ENCODE peak calls at places on chromosomes 12 and 14, in seven cellular contexts. One of them, this sample, is unnamed.

GRCh38 chr12:106145539-106146447 is 7.0 kb upstream of the NUAK1 start:
- DNase-seq in epithelial cell of esophagus: no peak
- DNase-seq in choroid plexus epithelial cell: peak
- DNase-seq in heart right ventricle: peak
- DNase-seq in fibroblast of lung: no peak
- DNase-seq in endothelial cell: no peak
- DNase-seq in gastrocnemius medialis: peak
- DNase-seq in this sample: no peak

GRCh38 chr12:71071466-71072097 is 86.2 kb downstream of the TSPAN8 start:
- DNase-seq in epithelial cell of esophagus: no peak
- DNase-seq in choroid plexus epithelial cell: no peak
- DNase-seq in heart right ventricle: no peak
- DNase-seq in fibroblast of lung: peak
- DNase-seq in endothelial cell: no peak
- DNase-seq in gastrocnemius medialis: no peak
- DNase-seq in this sample: no peak

GRCh38 chr14:97706814-97707213 is 909.6 kb downstream of the VRK1 start:
- DNase-seq in epithelial cell of esophagus: no peak
- DNase-seq in choroid plexus epithelial cell: no peak
- DNase-seq in heart right ventricle: no peak
- DNase-seq in fibroblast of lung: no peak
- DNase-seq in endothelial cell: no peak
- DNase-seq in gastrocnemius medialis: no peak
- DNase-seq in this sample: no peak

GRCh38 chr12:101552277-101552676 is 42.5 kb upstream of the MYBPC1 start:
- DNase-seq in epithelial cell of esophagus: peak
- DNase-seq in choroid plexus epithelial cell: peak
- DNase-seq in heart right ventricle: peak
- DNase-seq in fibroblast of lung: peak
- DNase-seq in endothelial cell: no peak
- DNase-seq in gastrocnemius medialis: peak
- DNase-seq in this sample: no peak

GRCh38 chr14:32473476-32473875 is 144.4 kb downstream of the AKAP6 start:
- DNase-seq in epithelial cell of esophagus: peak
- DNase-seq in choroid plexus epithelial cell: peak
- DNase-seq in heart right ventricle: peak
- DNase-seq in fibroblast of lung: no peak
- DNase-seq in endothelial cell: no peak
- DNase-seq in gastrocnemius medialis: peak
- DNase-seq in this sample: peak

GRCh38 chr12:64452559-64453329 is 824 bp downstream of the TBK1 start:
- DNase-seq in epithelial cell of esophagus: peak
- DNase-seq in choroid plexus epithelial cell: peak
- DNase-seq in heart right ventricle: no peak
- DNase-seq in fibroblast of lung: peak
- DNase-seq in endothelial cell: no peak
- DNase-seq in gastrocnemius medialis: no peak
- DNase-seq in this sample: peak

GRCh38 chr14:53109028-53109687 is 44.0 kb downstream of the DDHD1 start:
- DNase-seq in epithelial cell of esophagus: no peak
- DNase-seq in choroid plexus epithelial cell: no peak
- DNase-seq in heart right ventricle: no peak
- DNase-seq in fibroblast of lung: no peak
- DNase-seq in endothelial cell: no peak
- DNase-seq in gastrocnemius medialis: no peak
- DNase-seq in this sample: no peak

GRCh38 chr12:68297929-68298328 is 34.2 kb downstream of the MDM1 start:
- DNase-seq in epithelial cell of esophagus: no peak
- DNase-seq in choroid plexus epithelial cell: no peak
- DNase-seq in heart right ventricle: no peak
- DNase-seq in fibroblast of lung: no peak
- DNase-seq in endothelial cell: no peak
- DNase-seq in gastrocnemius medialis: no peak
- DNase-seq in this sample: no peak

GRCh38 chr14:53946404-53947400 is 9.9 kb downstream of the BMP4 start:
- DNase-seq in epithelial cell of esophagus: no peak
- DNase-seq in choroid plexus epithelial cell: no peak
- DNase-seq in heart right ventricle: no peak
- DNase-seq in fibroblast of lung: no peak
- DNase-seq in endothelial cell: peak
- DNase-seq in gastrocnemius medialis: no peak
- DNase-seq in this sample: no peak

GRCh38 chr12:117583677-117584076 is 222.3 kb upstream of the NOS1 start:
- DNase-seq in epithelial cell of esophagus: no peak
- DNase-seq in choroid plexus epithelial cell: no peak
- DNase-seq in heart right ventricle: no peak
- DNase-seq in fibroblast of lung: no peak
- DNase-seq in endothelial cell: no peak
- DNase-seq in gastrocnemius medialis: no peak
- DNase-seq in this sample: no peak

GRCh38 chr12:6748761-6749160 is 4.2 kb downstream of the MLF2 start:
- DNase-seq in epithelial cell of esophagus: no peak
- DNase-seq in choroid plexus epithelial cell: no peak
- DNase-seq in heart right ventricle: no peak
- DNase-seq in fibroblast of lung: no peak
- DNase-seq in endothelial cell: no peak
- DNase-seq in gastrocnemius medialis: no peak
- DNase-seq in this sample: no peak

GRCh38 chr12:92445253-92446081 is 257.3 kb upstream of the PLEKHG7 start:
- DNase-seq in epithelial cell of esophagus: peak
- DNase-seq in choroid plexus epithelial cell: no peak
- DNase-seq in heart right ventricle: no peak
- DNase-seq in fibroblast of lung: no peak
- DNase-seq in endothelial cell: no peak
- DNase-seq in gastrocnemius medialis: no peak
- DNase-seq in this sample: no peak

GRCh38 chr12:52285851-52286530 is 5.3 kb downstream of the KRT81 start:
- DNase-seq in epithelial cell of esophagus: no peak
- DNase-seq in choroid plexus epithelial cell: no peak
- DNase-seq in heart right ventricle: no peak
- DNase-seq in fibroblast of lung: no peak
- DNase-seq in endothelial cell: no peak
- DNase-seq in gastrocnemius medialis: no peak
- DNase-seq in this sample: no peak
- TF ChIP-seq CTCF in epithelial cell of esophagus: no peak
- TF ChIP-seq CTCF in choroid plexus epithelial cell: no peak
- TF ChIP-seq CTCF in heart right ventricle: no peak
- TF ChIP-seq CTCF in fibroblast of lung: no peak
- TF ChIP-seq CTCF in endothelial cell: no peak
- TF ChIP-seq CTCF in gastrocnemius medialis: no peak
- TF ChIP-seq CTCF in this sample: no peak

GRCh38 chr12:12334710-12335040 is 15.4 kb downstream of the MANSC1 start:
- DNase-seq in epithelial cell of esophagus: no peak
- DNase-seq in choroid plexus epithelial cell: no peak
- DNase-seq in heart right ventricle: no peak
- DNase-seq in fibroblast of lung: no peak
- DNase-seq in endothelial cell: no peak
- DNase-seq in gastrocnemius medialis: no peak
- DNase-seq in this sample: no peak
- TF ChIP-seq CTCF in epithelial cell of esophagus: no peak
- TF ChIP-seq CTCF in choroid plexus epithelial cell: no peak
- TF ChIP-seq CTCF in heart right ventricle: no peak
- TF ChIP-seq CTCF in fibroblast of lung: no peak
- TF ChIP-seq CTCF in endothelial cell: peak
- TF ChIP-seq CTCF in gastrocnemius medialis: peak
- TF ChIP-seq CTCF in this sample: peak

GRCh38 chr12:751192-751827 is 1.1 kb upstream of the WNK1 start:
- DNase-seq in epithelial cell of esophagus: peak
- DNase-seq in choroid plexus epithelial cell: peak
- DNase-seq in heart right ventricle: peak
- DNase-seq in fibroblast of lung: peak
- DNase-seq in endothelial cell: peak
- DNase-seq in gastrocnemius medialis: peak
- DNase-seq in this sample: peak
- TF ChIP-seq CTCF in epithelial cell of esophagus: peak
- TF ChIP-seq CTCF in choroid plexus epithelial cell: peak
- TF ChIP-seq CTCF in heart right ventricle: peak
- TF ChIP-seq CTCF in fibroblast of lung: peak
- TF ChIP-seq CTCF in endothelial cell: peak
- TF ChIP-seq CTCF in gastrocnemius medialis: peak
- TF ChIP-seq CTCF in this sample: peak

DNA sequence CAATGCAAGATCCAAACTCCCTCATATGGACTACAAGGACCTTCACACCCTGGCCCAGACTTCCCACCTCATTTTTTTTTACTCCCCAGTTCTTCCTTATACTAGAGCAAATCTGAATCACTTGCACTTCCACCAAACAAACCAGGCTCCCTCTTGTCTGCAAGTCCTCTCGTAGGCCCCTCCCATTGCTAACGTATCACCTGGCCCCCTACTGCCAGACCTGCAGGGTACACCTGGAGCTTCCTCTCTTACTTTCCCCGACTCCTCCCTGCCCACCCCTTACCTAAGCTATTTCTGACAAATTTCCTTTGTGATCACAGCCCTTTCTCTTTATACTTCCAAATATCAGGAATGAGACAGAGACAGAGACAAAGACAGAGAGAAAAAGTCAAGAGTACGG is 463.9 kb downstream of the GALC start:
- DNase-seq in epithelial cell of esophagus: no peak
- DNase-seq in choroid plexus epithelial cell: no peak
- DNase-seq in heart right ventricle: no peak
- DNase-seq in fibroblast of lung: no peak
- DNase-seq in endothelial cell: no peak
- DNase-seq in gastrocnemius medialis: no peak
- DNase-seq in this sample: no peak
- TF ChIP-seq CTCF in epithelial cell of esophagus: no peak
- TF ChIP-seq CTCF in choroid plexus epithelial cell: no peak
- TF ChIP-seq CTCF in heart right ventricle: no peak
- TF ChIP-seq CTCF in fibroblast of lung: no peak
- TF ChIP-seq CTCF in endothelial cell: no peak
- TF ChIP-seq CTCF in gastrocnemius medialis: no peak
- TF ChIP-seq CTCF in this sample: no peak

GRCh38 chr14:100670017-100670974 is 56.4 kb upstream of the DLK1 start:
- DNase-seq in epithelial cell of esophagus: no peak
- DNase-seq in choroid plexus epithelial cell: no peak
- DNase-seq in heart right ventricle: no peak
- DNase-seq in fibroblast of lung: no peak
- DNase-seq in endothelial cell: no peak
- DNase-seq in gastrocnemius medialis: no peak
- DNase-seq in this sample: no peak
- TF ChIP-seq CTCF in epithelial cell of esophagus: no peak
- TF ChIP-seq CTCF in choroid plexus epithelial cell: peak
- TF ChIP-seq CTCF in heart right ventricle: no peak
- TF ChIP-seq CTCF in fibroblast of lung: no peak
- TF ChIP-seq CTCF in endothelial cell: no peak
- TF ChIP-seq CTCF in gastrocnemius medialis: no peak
- TF ChIP-seq CTCF in this sample: peak